ENCODE peak calls at places on chromosomes 4 and X, in eight cellular contexts. F, L, M, X, O, K, H and U are unnamed samples.

GRCh38 chrX:151722241-151722846 is 6.5 kb downstream of the FATE1 start:
- DNase-seq in F (peak; percentile 72), L (no peak), M (no peak), X (no peak), O (no peak), K (no peak), H (no peak), U (peak; percentile 40)

GRCh38 chr4:151667025-151667424 is 93.8 kb downstream of the GATB start:
- DNase-seq in F (no peak), L (no peak), M (no peak), X (no peak), O (no peak), K (no peak), H (no peak), U (peak; percentile 79)

GRCh38 chr4:117691572-117692351 is 342.5 kb upstream of the NDST3 start:
- DNase-seq in F (no peak), L (no peak), M (no peak), X (no peak), O (no peak), K (no peak), H (no peak), U (no peak)

GRCh38 chr4:52643846-52644245 is 15.3 kb downstream of the USP46 start:
- DNase-seq in F (no peak), L (no peak), M (peak; percentile 50), X (peak; percentile 78), O (peak; percentile 99), K (peak; percentile 48), H (no peak), U (no peak)

GRCh38 chr4:112112590-112113170 is 32.6 kb upstream of the FAM241A start:
- DNase-seq in F (no peak), L (no peak), M (no peak), X (no peak), O (no peak), K (no peak), H (no peak), U (no peak)

GRCh38 chr4:113433536-113434246 is 327.8 kb downstream of the CAMK2D start:
- DNase-seq in F (no peak), L (no peak), M (no peak), X (no peak), O (no peak), K (no peak), H (no peak), U (no peak)

GRCh38 chr4:80307774-80308465 is 27.6 kb upstream of the CFAP299 start:
- DNase-seq in F (peak; percentile 36), L (no peak), M (no peak), X (no peak), O (peak; percentile 71), K (no peak), H (no peak), U (peak; percentile 56)

GRCh38 chrX:22097295-22097694 is 65.2 kb downstream of the PHEX start:
- DNase-seq in F (no peak), L (no peak), M (peak; percentile 7), X (peak; percentile 22), O (no peak), K (no peak), H (no peak), U (no peak)

GRCh38 chrX:70062076-70062475 is at the start of gene OTUD6A:
- DNase-seq in F (no peak), L (no peak), M (no peak), X (no peak), O (no peak), K (no peak), H (no peak), U (no peak)

GRCh38 chr4:134687646-134688628 is 486.3 kb upstream of the PABPC4L start:
- DNase-seq in F (no peak), L (no peak), M (no peak), X (no peak), O (no peak), K (no peak), H (no peak), U (no peak)

GRCh38 chr4:144666539-144667175 is 20.7 kb downstream of the HHIP start:
- DNase-seq in F (no peak), L (no peak), M (no peak), X (no peak), O (no peak), K (no peak), H (no peak), U (no peak)

GRCh38 chr4:168666531-168666930 is 169.7 kb downstream of the PALLD start:
- DNase-seq in F (no peak), L (no peak), M (no peak), X (no peak), O (no peak), K (no peak), H (no peak), U (no peak)

GRCh38 chr4:37082912-37083311 is 161.6 kb upstream of the NWD2 start:
- DNase-seq in F (no peak), L (no peak), M (no peak), X (no peak), O (no peak), K (no peak), H (no peak), U (no peak)

GRCh38 chr4:41645716-41646115 is 102.8 kb downstream of the PHOX2B start:
- DNase-seq in F (no peak), L (no peak), M (no peak), X (no peak), O (no peak), K (no peak), H (no peak), U (no peak)

GRCh38 chr4:41646862-41647261 is 101.7 kb downstream of the PHOX2B start:
- DNase-seq in F (no peak), L (no peak), M (no peak), X (no peak), O (no peak), K (no peak), H (no peak), U (no peak)

GRCh38 chr4:41644915-41645295 is 103.6 kb downstream of the PHOX2B start:
- DNase-seq in F (peak; percentile 70), L (no peak), M (no peak), X (no peak), O (no peak), K (no peak), H (no peak), U (peak; percentile 77)

GRCh38 chr4:41647368-41647767 is 101.2 kb downstream of the PHOX2B start:
- DNase-seq in F (no peak), L (no peak), M (no peak), X (no peak), O (no peak), K (no peak), H (no peak), U (no peak)

GRCh38 chr4:41644288-41644914 is 104.1 kb downstream of the PHOX2B start:
- DNase-seq in F (peak; percentile 92), L (no peak), M (peak; percentile 69), X (peak; percentile 61), O (no peak), K (no peak), H (peak; percentile 55), U (no peak)
- H3K4me3 ChIP-seq in F (peak overlapping the region; percentile 27), L (no peak overlapping the region), M (no peak overlapping the region), X (peak overlapping the region; percentile 26), O (no peak overlapping the region), K (peak overlapping the region; percentile 47), H (peak overlapping the region; percentile 13), U (no peak overlapping the region)

GRCh38 chrX:10903518-10903917 is 207.6 kb upstream of the HCCS start:
- DNase-seq in F (no peak), L (no peak), M (no peak), X (no peak), O (no peak), K (no peak), H (no peak), U (no peak)

GRCh38 chrX:10904220-10904619 is 206.9 kb upstream of the HCCS start:
- DNase-seq in F (no peak), L (no peak), M (no peak), X (no peak), O (no peak), K (no peak), H (no peak), U (no peak)

GRCh38 chrX:10901290-10901633 is 209.9 kb upstream of the HCCS start:
- DNase-seq in F (no peak), L (no peak), M (no peak), X (no peak), O (no peak), K (no peak), H (no peak), U (no peak)

GRCh38 chrX:10900585-10901289 is 210.4 kb upstream of the HCCS start:
- DNase-seq in F (no peak), L (no peak), M (no peak), X (no peak), O (peak; percentile 44), K (no peak), H (no peak), U (peak; percentile 6)

DNA sequence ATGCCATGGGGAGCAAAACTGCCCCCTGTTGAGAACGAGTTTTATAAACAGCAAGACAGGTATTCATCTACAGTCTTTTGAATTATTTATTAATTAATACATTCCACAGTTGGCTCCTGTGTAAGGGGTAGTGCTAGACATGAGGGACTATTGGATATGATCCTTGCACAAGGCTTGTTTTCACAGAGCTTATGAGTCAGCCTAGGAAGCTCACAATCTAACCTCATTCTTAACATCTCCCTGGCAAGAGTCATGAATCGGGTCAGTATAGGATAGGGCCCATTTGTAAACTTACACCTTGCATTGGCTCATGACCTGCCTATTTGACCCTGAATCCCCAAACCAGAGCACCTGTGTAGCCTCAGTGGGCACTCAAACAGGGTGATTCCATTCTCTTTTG is 209.1 kb upstream of the HCCS start:
- DNase-seq in F (no peak), L (no peak), M (no peak), X (no peak), O (no peak), K (no peak), H (no peak), U (no peak)
- H3K27me3 ChIP-seq in F (no peaks in the 10 kb centered on the region), L (no peaks in the 10 kb centered on the region), M (no peaks in the 10 kb centered on the region), X (no peaks in the 10 kb centered on the region), O (no peaks in the 10 kb centered on the region), K (no peaks in the 10 kb centered on the region), H (no peaks in the 10 kb centered on the region), U (no peaks in the 10 kb centered on the region)

DNA sequence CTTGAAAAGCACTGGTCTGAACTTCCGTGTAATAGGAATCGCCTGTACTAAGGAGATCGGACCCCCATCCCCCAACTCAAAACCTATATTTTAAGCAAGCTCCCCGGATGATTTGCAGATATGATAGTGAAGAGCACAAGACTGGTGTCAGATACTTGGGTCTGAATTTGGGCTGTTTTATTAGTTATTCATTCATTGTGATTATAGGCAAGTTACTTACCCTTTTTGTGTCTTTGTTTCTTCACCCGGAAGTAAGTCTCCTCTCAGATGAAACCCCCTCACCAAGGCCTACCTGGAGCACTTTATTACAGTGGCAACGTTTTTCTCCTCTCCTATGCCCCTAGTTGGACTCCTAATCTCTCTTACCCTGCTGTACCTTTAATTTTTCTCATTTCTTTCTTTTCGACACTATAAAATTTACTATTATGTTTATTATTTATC is 17.4 kb downstream of the STAP1 start:
- DNase-seq in F (no peak), L (no peak), M (no peak), X (no peak), O (no peak), K (no peak), H (no peak), U (no peak)
- H3K4me3 ChIP-seq in F (no peak overlapping the region), L (peak overlapping the region; percentile 32), M (no peak overlapping the region), X (no peak overlapping the region), O (no peak overlapping the region), K (no peak overlapping the region), H (no peak overlapping the region), U (no peak overlapping the region)

DNA sequence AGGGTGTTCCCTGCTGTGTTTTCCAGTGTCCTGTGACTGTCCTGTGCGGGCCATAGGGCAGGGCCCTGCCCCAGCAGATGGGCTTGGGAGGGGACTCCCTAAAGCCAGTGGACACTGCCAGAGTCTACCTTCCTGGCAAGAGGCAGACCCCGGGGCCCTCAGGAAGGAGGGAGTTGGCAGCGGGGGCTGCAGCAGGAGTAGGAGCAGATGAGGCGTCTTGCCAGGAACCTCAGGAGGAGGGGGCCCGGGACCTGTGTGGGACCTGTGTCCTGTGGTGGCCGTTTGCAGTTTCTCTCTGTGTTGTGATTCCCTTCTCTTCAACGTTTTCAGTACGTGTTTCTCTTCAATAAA is 3.8 kb downstream of the PNMA3 start:
- DNase-seq in F (no peak), L (no peak), M (no peak), X (no peak), O (no peak), K (no peak), H (no peak), U (no peak)
- H3K27me3 ChIP-seq in F (peaks cover 28% of the 10 kb centered on the region), L (no peaks in the 10 kb centered on the region), M (no peaks in the 10 kb centered on the region), X (peaks cover 35% of the 10 kb centered on the region), O (no peaks in the 10 kb centered on the region), K (no peaks in the 10 kb centered on the region), H (no peaks in the 10 kb centered on the region), U (no peaks in the 10 kb centered on the region)